ENCODE peak calls at places on chromosomes 13 and 19, in six cellular contexts. K, M, O, T, L and E are unnamed samples. For H3K4me1, the result is how much of the 10 kb centered on the place peaks cover.

GRCh38 chr19:23311551-23311950 is 61.4 kb upstream of the ZNF724 start:
- DNase-seq in K (no peak), M (no peak), O (no peak), T (no peak), L (no peak), E (no peak)

GRCh38 chr13:24161010-24161775 is 673 bp downstream of the SPATA13 start:
- DNase-seq in K (no peak), M (no peak), O (no peak), T (no peak), L (peak), E (peak)

GRCh38 chr19:8517551-8518442 is 3.8 kb upstream of the ZNF414 start:
- DNase-seq in K (no peak), M (no peak), O (no peak), T (no peak), L (no peak), E (no peak)

GRCh38 chr19:40799558-40800338 is 757 bp downstream of the EGLN2 start:
- DNase-seq in K (no peak), M (peak), O (peak), T (no peak), L (peak), E (no peak)

GRCh38 chr13:91346062-91346461 is 1.4 kb upstream of the MIR17HG start:
- DNase-seq in K (no peak), M (no peak), O (no peak), T (no peak), L (no peak), E (no peak)

GRCh38 chr19:37932985-37933953 is 26.3 kb downstream of the SIPA1L3 start:
- DNase-seq in K (no peak), M (no peak), O (peak), T (peak), L (no peak), E (peak)

GRCh38 chr13:30382836-30383525 is 39.3 kb upstream of the UBE2L5 start:
- DNase-seq in K (no peak), M (no peak), O (no peak), T (no peak), L (no peak), E (no peak)

GRCh38 chr13:95485045-95485517 is 67.4 kb upstream of the CLDN10 start:
- DNase-seq in K (no peak), M (no peak), O (no peak), T (no peak), L (no peak), E (no peak)

GRCh38 chr19:19463348-19464117 is 51.8 kb downstream of the TSSK6 start:
- DNase-seq in K (no peak), M (no peak), O (no peak), T (no peak), L (no peak), E (no peak)

GRCh38 chr19:3056454-3057016 is 5.8 kb downstream of the TLE5 start:
- DNase-seq in K (no peak), M (no peak), O (no peak), T (no peak), L (no peak), E (no peak)

GRCh38 chr13:72850959-72851677 is 69.2 kb downstream of the PIBF1 start:
- DNase-seq in K (no peak), M (no peak), O (peak), T (peak), L (no peak), E (no peak)

GRCh38 chr13:45055198-45055901 is 65.0 kb upstream of the GTF2F2 start:
- DNase-seq in K (no peak), M (no peak), O (no peak), T (peak), L (no peak), E (no peak)

GRCh38 chr19:35306473-35307246 is 14.7 kb downstream of the MAG start:
- DNase-seq in K (no peak), M (no peak), O (no peak), T (no peak), L (no peak), E (no peak)

GRCh38 chr19:48473161-48473966 is 4.2 kb downstream of the CYTH2 start:
- DNase-seq in K (no peak), M (no peak), O (no peak), T (no peak), L (no peak), E (peak)

GRCh38 chr19:6714749-6715555 is 5.5 kb downstream of the C3 start:
- DNase-seq in K (no peak), M (no peak), O (no peak), T (no peak), L (no peak), E (no peak)

GRCh38 chr19:6718111-6718740 is 2.2 kb downstream of the C3 start:
- DNase-seq in K (no peak), M (no peak), O (no peak), T (no peak), L (no peak), E (no peak)

GRCh38 chr19:6717441-6717971 is 2.9 kb downstream of the C3 start:
- DNase-seq in K (no peak), M (no peak), O (no peak), T (no peak), L (no peak), E (no peak)

GRCh38 chr19:6718741-6719539 is 1.5 kb downstream of the C3 start:
- DNase-seq in K (no peak), M (peak), O (no peak), T (no peak), L (peak), E (peak)

DNA sequence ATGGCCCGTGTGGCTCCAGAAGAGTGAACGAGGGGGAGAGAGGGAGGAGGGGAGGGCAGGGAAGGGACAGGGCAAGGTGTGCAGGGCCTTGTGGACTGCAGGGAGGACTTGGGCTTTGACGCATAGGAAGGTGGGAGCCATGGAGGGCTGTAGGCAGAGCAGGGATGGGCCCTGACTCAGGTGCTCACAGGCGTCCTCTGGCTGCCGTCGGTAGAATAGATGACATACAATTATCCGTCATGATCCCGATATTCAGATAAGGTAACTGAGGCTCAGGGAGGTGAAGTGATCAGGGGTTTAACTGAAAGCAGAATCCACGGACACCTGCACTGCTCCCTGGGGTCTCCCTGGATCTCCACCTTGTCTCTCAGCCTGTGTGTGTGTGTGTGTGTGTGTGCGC is 3.4 kb downstream of the C3 start:
- DNase-seq in K (no peak), M (no peak), O (no peak), T (no peak), L (no peak), E (no peak)
- TF ChIP-seq CTCF in K (no peak), M (no peak), O (no peak), T (no peak), L (no peak), E (no peak)

DNA sequence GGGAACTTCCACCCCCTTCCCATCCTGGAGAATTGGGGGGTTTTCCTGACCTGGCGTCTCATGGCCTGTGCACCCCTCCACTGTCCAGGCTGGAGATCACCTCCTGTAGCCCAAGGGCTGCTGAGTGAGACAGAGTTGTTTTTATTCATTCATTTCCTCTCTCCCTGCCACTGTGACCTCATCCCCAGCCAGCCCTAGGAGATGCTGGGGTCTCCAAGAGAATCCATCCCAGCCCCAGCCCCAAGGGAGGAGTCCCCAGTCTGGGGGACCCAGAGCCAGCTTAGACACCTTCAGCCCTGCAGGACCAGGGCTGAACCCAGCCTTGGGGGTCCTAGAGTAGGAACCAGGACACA is 4.2 kb downstream of the FCHO1 start:
- DNase-seq in K (no peak), M (no peak), O (no peak), T (no peak), L (no peak), E (no peak)
- H3K4me1 ChIP-seq in K (under half), M (under half), O (under half), T (under half), L (under half), E (under half)

GRCh38 chr19:45420356-45420755 is 3.4 kb downstream of the ERCC1 start:
- DNase-seq in K (no peak), M (no peak), O (no peak), T (no peak), L (no peak), E (no peak)
- H3K4me3 ChIP-seq in K (no peak), M (no peak), O (no peak), T (no peak), L (no peak), E (no peak)

GRCh38 chr13:19622189-19622588 is 11.3 kb upstream of the MPHOSPH8 start:
- DNase-seq in K (no peak), M (no peak), O (no peak), T (no peak), L (no peak), E (no peak)

DNA sequence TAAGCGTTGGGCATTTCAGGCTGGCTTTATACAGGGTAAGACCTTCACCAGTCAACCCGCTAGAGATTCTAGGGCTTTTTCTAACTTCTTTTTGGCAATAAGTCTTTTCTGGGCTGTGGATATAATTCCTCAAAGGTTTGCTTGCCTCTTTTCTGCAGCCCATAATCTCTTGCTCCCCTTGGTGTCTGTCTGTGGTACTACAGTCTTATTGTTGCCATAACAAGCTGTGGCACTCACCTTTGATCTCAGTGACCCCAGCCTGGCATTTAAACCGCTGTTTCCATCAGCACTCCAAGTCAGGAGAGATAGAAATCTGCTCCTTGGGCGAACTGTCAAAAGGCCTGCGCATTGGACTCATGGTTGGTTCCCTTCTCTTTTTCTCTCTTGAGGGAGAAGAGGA is 14.5 kb upstream of the MPHOSPH8 start:
- DNase-seq in K (no peak), M (no peak), O (no peak), T (no peak), L (no peak), E (no peak)
- TF ChIP-seq CTCF in K (no peak), M (peak), O (peak), T (peak), L (peak), E (peak)

GRCh38 chr13:40591091-40591490 is 75.3 kb downstream of the FOXO1 start:
- DNase-seq in K (no peak), M (no peak), O (no peak), T (no peak), L (no peak), E (no peak)
- H3K4me1 ChIP-seq in K (under half), M (under half), O (under half), T (under half), L (half or more), E (under half)